ENCODE peak calls at places on chromosomes 3 and 15, in four cellular contexts. Y is IMR-90, B is A549, L is GM12878. C is an unnamed sample.

GRCh38 chr15:51048308-51048707 is 46.4 kb downstream of the TNFAIP8L3 start:
- DNase-seq in B (no peak), L (no peak), Y (no peak), C (no peak)

GRCh38 chr15:79632457-79632856 is 200.3 kb downstream of the MINAR1 start:
- DNase-seq in L (no peak), B (no peak), Y (no peak), C (no peak)

GRCh38 chr3:71264840-71265239 is 318.7 kb downstream of the FOXP1 start:
- DNase-seq in B (no peak), Y (no peak), L (no peak), C (no peak)

GRCh38 chr3:133986302-133986701 is 43.4 kb downstream of the SLCO2A1 start:
- DNase-seq in B (no peak), Y (no peak), L (no peak), C (no peak)

GRCh38 chr3:50205719-50206276 is 727 bp downstream of the SLC38A3 start:
- DNase-seq in L (no peak), Y (no peak), B (no peak), C (peak; percentile 67)

GRCh38 chr3:184808021-184808420 is 3.9 kb upstream of the VPS8 start:
- DNase-seq in Y (no peak), L (no peak), B (peak; percentile 17), C (no peak)

GRCh38 chr3:140832883-140833282 is 108.8 kb upstream of the SLC25A36 start:
- DNase-seq in L (no peak), Y (no peak), B (no peak), C (no peak)

GRCh38 chr3:61250784-61251173 is 473 bp downstream of the FHIT start:
- DNase-seq in L (peak; percentile 25), B (peak; percentile 6), Y (no peak), C (peak; percentile 13)

GRCh38 chr15:43775411-43775965 is 1.3 kb downstream of the ELL3 start:
- DNase-seq in B (peak; percentile 77), Y (peak; percentile 58), L (no peak), C (peak; percentile 40)

GRCh38 chr15:61749169-61749568 is 311.1 kb downstream of the VPS13C start:
- DNase-seq in L (no peak), B (no peak), Y (no peak), C (no peak)

GRCh38 chr15:40242216-40242599 is 3.3 kb downstream of the PAK6 start:
- DNase-seq in Y (no peak), B (no peak), L (no peak), C (no peak)

GRCh38 chr15:82963356-82964341 is 11.1 kb upstream of the HOMER2 start:
- DNase-seq in L (no peak), Y (no peak), B (no peak), C (no peak)

GRCh38 chr3:63400259-63400860 is 122.3 kb downstream of the SYNPR start:
- DNase-seq in L (no peak), Y (no peak), B (no peak), C (no peak)

GRCh38 chr15:96947296-96947695 is 616.8 kb downstream of the NR2F2 start:
- DNase-seq in Y (no peak), B (no peak), L (no peak), C (no peak)

GRCh38 chr3:112815981-112816380 is 30.7 kb downstream of the CD200R1L start:
- DNase-seq in B (no peak), L (no peak), Y (peak; percentile 67), C (no peak)

GRCh38 chr3:186097663-186098451 is 11.0 kb downstream of the ETV5 start:
- DNase-seq in B (peak; percentile 91), L (no peak), Y (peak; percentile 78), C (peak; percentile 44)

GRCh38 chr3:146036289-146036688 is 124.7 kb downstream of the PLOD2 start:
- DNase-seq in L (no peak), Y (no peak), B (no peak), C (no peak)

GRCh38 chr3:63800097-63800496 is 19.0 kb upstream of the C3orf49 start:
- DNase-seq in L (no peak), B (no peak), Y (no peak), C (no peak)

GRCh38 chr15:66770518-66771350 is 68.7 kb downstream of the SMAD6 start:
- DNase-seq in Y (no peak), B (peak; percentile 71), L (no peak), C (no peak)

GRCh38 chr3:49627634-49628033 is 46.5 kb upstream of the APEH start:
- DNase-seq in Y (no peak), B (no peak), L (no peak), C (no peak)

GRCh38 chr15:66124626-66125025 is 128.9 kb downstream of the MEGF11 start:
- DNase-seq in L (no peak), Y (no peak), B (no peak), C (no peak)

GRCh38 chr3:76638006-76638405 is 401.9 kb upstream of the ROBO2 start:
- DNase-seq in Y (peak; percentile 50), B (no peak), L (no peak), C (no peak)

GRCh38 chr3:45056608-45057301 is 30.7 kb downstream of the CLEC3B start:
- DNase-seq in L (no peak), Y (no peak), B (no peak), C (no peak)

GRCh38 chr3:172106989-172107388 is 67.6 kb downstream of the FNDC3B start:
- DNase-seq in Y (no peak), B (no peak), L (peak; percentile 70), C (peak; percentile 24)

GRCh38 chr3:127009531-127009930 is 26.6 kb downstream of the PLXNA1 start:
- DNase-seq in L (no peak), Y (no peak), B (no peak), C (no peak)

GRCh38 chr15:43777293-43777819 is 590 bp upstream of the ELL3 start:
- DNase-seq in L (peak; percentile 78), Y (peak; percentile 55), B (peak; percentile 79), C (no peak)

GRCh38 chr3:42161050-42161935 is 70.1 kb downstream of the TRAK1 start:
- DNase-seq in B (no peak), L (no peak), Y (peak; percentile 50), C (no peak)

GRCh38 chr15:38622908-38623307 is 58.3 kb upstream of the RASGRP1 start:
- DNase-seq in L (no peak), Y (no peak), B (no peak), C (no peak)

GRCh38 chr15:38624248-38625214 is 59.9 kb upstream of the RASGRP1 start:
- DNase-seq in Y (no peak), L (no peak), B (no peak), C (no peak)

GRCh38 chr15:38625886-38626285 is 61.3 kb upstream of the RASGRP1 start:
- DNase-seq in L (no peak), B (no peak), Y (no peak), C (no peak)

GRCh38 chr15:38622317-38622716 is 57.7 kb upstream of the RASGRP1 start:
- DNase-seq in B (no peak), Y (no peak), L (no peak), C (no peak)

GRCh38 chr15:38623744-38624143 is 59.1 kb upstream of the RASGRP1 start:
- DNase-seq in L (no peak), B (no peak), Y (no peak), C (no peak)
- TF ChIP-seq ELK1 in L (no peak), B (no peak), Y (no peak), C (no peak)

DNA sequence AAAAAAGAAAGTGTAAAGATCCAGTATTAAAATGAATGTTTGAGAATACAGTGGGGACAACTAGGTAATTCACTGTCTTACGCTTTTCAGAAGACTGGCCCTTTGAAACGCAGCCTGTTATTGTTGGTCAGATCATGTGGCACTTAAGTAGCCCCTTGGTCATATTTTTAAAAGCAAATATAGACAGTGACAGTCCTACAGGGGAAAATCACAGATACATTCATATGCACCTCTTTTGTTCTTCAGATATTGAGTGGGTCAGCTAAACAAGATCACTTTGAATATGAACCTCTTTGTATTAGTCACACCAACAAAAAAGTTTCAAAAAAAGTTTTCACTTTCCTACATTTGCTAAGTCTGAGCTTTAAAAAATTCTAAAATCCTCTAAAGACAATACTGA is 36.0 kb downstream of the TIGIT start:
- DNase-seq in B (no peak), L (no peak), Y (no peak), C (no peak)
- H3K27ac ChIP-seq in B (no peak overlapping the region), L (no peak overlapping the region), Y (no peak overlapping the region), C (no peak overlapping the region)

DNA sequence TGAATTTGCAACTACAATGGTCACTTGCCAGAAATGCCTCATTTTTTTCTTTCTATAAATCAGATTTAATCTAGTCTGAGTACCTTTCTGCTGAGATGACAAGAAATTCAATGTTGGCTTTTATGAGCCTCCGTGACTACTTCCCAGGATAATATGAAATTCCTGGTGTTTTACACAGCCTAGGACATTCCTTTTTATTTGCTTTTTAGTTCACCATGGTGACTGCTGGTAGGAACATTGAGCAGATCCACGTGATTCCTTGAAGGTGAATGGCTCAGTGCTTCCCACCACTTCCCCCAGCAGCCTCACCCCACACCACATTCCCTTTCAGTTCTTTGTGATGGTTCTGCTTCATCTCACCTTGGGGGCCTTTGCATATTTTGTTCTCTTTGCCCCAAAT is 4.3 kb upstream of the NPTN start:
- DNase-seq in L (no peak), Y (no peak), B (peak; percentile 58), C (no peak)
- TF ChIP-seq ELK1 in L (no peak), Y (no peak), B (no peak), C (no peak)

GRCh38 chr15:73996267-73996666 is 1.8 kb downstream of the PML start:
- DNase-seq in L (no peak), Y (no peak), B (no peak), C (no peak)
- H3K27ac ChIP-seq in L (peak overlapping the region; percentile 92), Y (no peak overlapping the region), B (no peak overlapping the region), C (peak overlapping the region; percentile 47)

DNA sequence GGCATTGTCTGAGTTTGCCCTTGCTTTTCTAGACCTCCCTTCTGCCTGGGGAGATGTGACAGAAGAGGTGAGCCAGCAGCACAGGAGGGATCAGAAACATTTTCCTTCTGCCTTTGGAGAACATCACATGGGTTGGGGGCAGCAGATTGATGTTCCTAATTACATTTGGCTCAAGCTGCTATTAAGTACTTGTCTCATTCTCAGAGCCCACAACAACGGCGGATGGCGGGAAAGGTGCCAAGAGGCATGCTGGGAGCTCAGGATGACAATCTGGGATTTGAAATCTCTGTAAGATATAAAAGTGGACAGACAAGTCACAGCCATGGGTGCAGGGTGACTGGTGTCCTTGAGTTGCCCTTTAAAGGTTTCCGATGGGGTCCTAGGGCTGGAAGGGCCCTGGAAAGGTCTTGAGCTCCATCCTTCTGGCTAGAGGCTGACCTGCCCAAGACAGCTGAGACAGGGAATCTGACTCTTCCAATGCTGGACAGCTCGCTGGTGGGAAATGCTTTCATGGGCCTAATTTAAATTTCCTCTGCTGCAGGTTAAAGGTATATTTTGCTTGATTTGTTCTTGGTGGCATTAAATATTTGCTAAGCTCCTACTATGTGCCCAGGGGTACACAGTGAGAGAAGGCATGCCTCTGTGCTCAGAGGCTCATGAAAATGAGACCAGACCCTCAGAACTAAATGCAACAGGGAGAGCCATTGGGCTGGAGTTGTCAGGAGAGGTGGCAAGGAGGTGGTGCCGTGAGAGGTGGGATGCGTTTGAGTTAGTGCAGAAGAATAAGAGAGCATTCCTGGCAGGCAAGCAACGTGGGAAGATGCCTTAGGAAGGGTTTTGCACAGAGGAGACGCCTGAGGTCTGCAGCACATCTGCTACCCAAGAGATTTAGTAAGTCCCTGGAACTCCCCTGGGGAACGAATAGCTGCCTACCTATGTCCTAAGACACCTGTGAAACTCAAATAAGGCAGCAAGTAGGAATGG is 2.2 kb upstream of the CORO2B start:
- DNase-seq in Y (no peak), L (no peak), B (no peak), C (no peak)
- TF ChIP-seq ELK1 in Y (no peak), L (no peak), B (no peak), C (no peak)

GRCh38 chr15:88477126-88477525 is 9.6 kb downstream of the MRPS11 start:
- DNase-seq in L (no peak), Y (no peak), B (no peak), C (no peak)
- H3K27ac ChIP-seq in L (no peak overlapping the region), Y (no peak overlapping the region), B (no peak overlapping the region), C (no peak overlapping the region)

GRCh38 chr3:37687966-37688365 is 173.7 kb upstream of the CTDSPL start:
- DNase-seq in B (no peak), L (no peak), Y (no peak), C (no peak)
- TF ChIP-seq ELK1 in B (no peak), L (no peak), Y (no peak), C (no peak)

C was measured in K562.